ENCODE peak calls at places on chromosomes 11 and 22, in six cellular contexts. H is H1, G is K562, F is GM12878, T is HepG2, W is A549. K is an unnamed sample.

GRCh38 chr22:34429314-34429713 is 509.0 kb upstream of the LARGE1 start:
- DNase-seq in H (no peak), G (no peak), F (no peak), T (no peak), W (no peak), K (no peak)

GRCh38 chr11:76240666-76241065 is 34.4 kb upstream of the WNT11 start:
- DNase-seq in H (no peak), G (no peak), F (no peak), T (no peak), W (no peak), K (no peak)

GRCh38 chr11:15835705-15836411 is 520.5 kb downstream of the SOX6 start:
- DNase-seq in H (no peak), G (no peak), F (no peak), T (no peak), W (no peak), K (peak)

GRCh38 chr11:65471410-65471762 is 27.5 kb upstream of the MALAT1 start:
- DNase-seq in H (no peak), G (peak), F (no peak), T (peak), W (peak), K (peak)

GRCh38 chr11:8102296-8102915 is 21.4 kb downstream of the TUB start:
- DNase-seq in H (no peak), G (no peak), F (no peak), T (no peak), W (no peak), K (no peak)

GRCh38 chr11:44188643-44189042 is 93.2 kb downstream of the EXT2 start:
- DNase-seq in H (no peak), G (no peak), F (no peak), T (no peak), W (no peak), K (no peak)

GRCh38 chr11:125207866-125208425 is 43.4 kb downstream of the PKNOX2 start:
- DNase-seq in H (no peak), G (no peak), F (no peak), T (no peak), W (no peak), K (no peak)

GRCh38 chr22:30290679-30291333 is 1.5 kb upstream of the CASTOR1 start:
- DNase-seq in H (no peak), G (no peak), F (no peak), T (peak), W (no peak), K (peak)

GRCh38 chr11:117457031-117457785 is 129.6 kb downstream of the CEP164 start:
- DNase-seq in H (no peak), G (no peak), F (no peak), T (no peak), W (no peak), K (no peak)

GRCh38 chr11:43547411-43547718 is 133.2 kb upstream of the HSD17B12 start:
- DNase-seq in H (no peak), G (no peak), F (no peak), T (no peak), W (no peak), K (no peak)

GRCh38 chr11:122659676-122660571 is 4.4 kb downstream of the UBASH3B start:
- DNase-seq in H (no peak), G (no peak), F (no peak), T (no peak), W (no peak), K (no peak)

GRCh38 chr22:39661842-39662676 is 91.5 kb downstream of the CACNA1I start:
- DNase-seq in H (peak), G (peak), F (no peak), T (no peak), W (no peak), K (no peak)

GRCh38 chr22:37909756-37910155 is 3.7 kb downstream of the MICALL1 start:
- DNase-seq in H (no peak), G (no peak), F (no peak), T (no peak), W (no peak), K (no peak)

GRCh38 chr11:32529994-32530588 is 53.5 kb upstream of the EIF3M start:
- DNase-seq in H (no peak), G (no peak), F (peak), T (no peak), W (no peak), K (no peak)

GRCh38 chr11:121486054-121486453 is 33.3 kb upstream of the SORL1-AS1 start:
- DNase-seq in H (no peak), G (no peak), F (no peak), T (no peak), W (no peak), K (no peak)

GRCh38 chr11:130144721-130145327 is 14.8 kb upstream of the ST14 start:
- DNase-seq in H (no peak), G (no peak), F (no peak), T (peak), W (no peak), K (no peak)

GRCh38 chr11:67354314-67355022 is 1.1 kb upstream of the POLD4 start:
- DNase-seq in H (no peak), G (peak), F (no peak), T (peak), W (peak), K (no peak)

GRCh38 chr11:77174559-77174958 is 46.5 kb downstream of the MYO7A start:
- DNase-seq in H (no peak), G (no peak), F (no peak), T (no peak), W (no peak), K (no peak)

GRCh38 chr11:117299351-117300300 is 8.5 kb downstream of the BACE1-AS start:
- DNase-seq in H (no peak), G (no peak), F (no peak), T (peak), W (no peak), K (peak)

GRCh38 chr22:38718414-38718813 is 12.7 kb downstream of the GTPBP1 start:
- DNase-seq in H (no peak), G (no peak), F (no peak), T (peak), W (peak), K (peak)

GRCh38 chr11:29317669-29318068 is 699.2 kb downstream of the KCNA4 start:
- DNase-seq in H (no peak), G (no peak), F (no peak), T (no peak), W (no peak), K (no peak)

GRCh38 chr11:19216709-19217374 is 15.1 kb upstream of the CSRP3 start:
- DNase-seq in H (no peak), G (no peak), F (no peak), T (no peak), W (no peak), K (no peak)

GRCh38 chr11:32830413-32830738 is 649 bp downstream of the PRRG4 start:
- DNase-seq in H (no peak), G (no peak), F (no peak), T (peak), W (no peak), K (no peak)

GRCh38 chr22:45308624-45309421 is 911 bp upstream of the FAM118A start:
- DNase-seq in H (no peak), G (no peak), F (no peak), T (no peak), W (no peak), K (no peak)

GRCh38 chr11:1193326-1194230 is 29.3 kb upstream of the MUC5B start:
- DNase-seq in H (no peak), G (no peak), F (no peak), T (no peak), W (no peak), K (peak)

GRCh38 chr22:44245438-44245837 is 64.7 kb downstream of the PARVG start:
- DNase-seq in H (no peak), G (no peak), F (no peak), T (no peak), W (no peak), K (no peak)

GRCh38 chr11:1176224-1177019 is 18.7 kb downstream of the MUC5AC start:
- DNase-seq in H (no peak), G (no peak), F (no peak), T (no peak), W (no peak), K (no peak)

GRCh38 chr22:28771195-28771791 is 1.2 kb upstream of the CCDC117 start:
- DNase-seq in H (no peak), G (no peak), F (no peak), T (peak), W (no peak), K (no peak)

GRCh38 chr11:620201-620600 is 4.5 kb upstream of the IRF7 start:
- DNase-seq in H (no peak), G (no peak), F (no peak), T (no peak), W (no peak), K (no peak)

GRCh38 chr11:114180301-114181055 is 115.7 kb upstream of the NNMT start:
- DNase-seq in H (no peak), G (no peak), F (no peak), T (peak), W (no peak), K (peak)

GRCh38 chr11:43830928-43831440 is 49.6 kb upstream of the ALKBH3 start:
- DNase-seq in H (peak), G (no peak), F (no peak), T (peak), W (peak), K (no peak)

GRCh38 chr22:42317691-42318547 is 47.5 kb upstream of the TCF20 start:
- DNase-seq in H (no peak), G (no peak), F (no peak), T (no peak), W (no peak), K (peak)

GRCh38 chr22:45478108-45478771 is 24.4 kb upstream of the FBLN1 start:
- DNase-seq in H (no peak), G (no peak), F (no peak), T (peak), W (peak), K (no peak)

GRCh38 chr22:18954333-18954732 is 18.2 kb upstream of the PRODH start:
- DNase-seq in H (peak), G (peak), F (no peak), T (peak), W (peak), K (peak)

GRCh38 chr11:20522536-20522935 is 76.9 kb upstream of the SLC6A5 start:
- DNase-seq in H (no peak), G (no peak), F (no peak), T (no peak), W (no peak), K (no peak)

GRCh38 chr22:46945481-46945880 is 183.0 kb downstream of the TBC1D22A start:
- DNase-seq in H (no peak), G (no peak), F (no peak), T (no peak), W (no peak), K (no peak)

GRCh38 chr11:33339247-33339646 is 82.1 kb downstream of the HIPK3 start:
- DNase-seq in H (no peak), G (no peak), F (no peak), T (no peak), W (no peak), K (no peak)

GRCh38 chr11:74682731-74683278 is 48.4 kb downstream of the CHRDL2 start:
- DNase-seq in H (no peak), G (no peak), F (no peak), T (no peak), W (no peak), K (no peak)

GRCh38 chr11:74681686-74682651 is 49.3 kb downstream of the CHRDL2 start:
- DNase-seq in H (no peak), G (no peak), F (no peak), T (no peak), W (no peak), K (no peak)

GRCh38 chr11:74684661-74685060 is 46.6 kb downstream of the CHRDL2 start:
- DNase-seq in H (no peak), G (no peak), F (no peak), T (no peak), W (no peak), K (no peak)

GRCh38 chr11:74683941-74684481 is 47.2 kb downstream of the CHRDL2 start:
- DNase-seq in H (no peak), G (no peak), F (no peak), T (no peak), W (no peak), K (no peak)

GRCh38 chr11:74683279-74683871 is 47.9 kb downstream of the CHRDL2 start:
- DNase-seq in H (no peak), G (no peak), F (no peak), T (no peak), W (no peak), K (peak)
- TF ChIP-seq CHD2 in H (no peak), G (no peak), F (no peak), T (no peak), W (no peak), K (no peak)

GRCh38 chr11:111841370-111842053 is 29.9 kb downstream of the ALG9 start:
- DNase-seq in H (peak), G (peak), F (peak), T (peak), W (peak), K (peak)
- TF ChIP-seq CHD2 in H (peak), G (no peak), F (no peak), T (no peak), W (no peak), K (peak)

GRCh38 chr11:7089328-7090251 is 792 bp downstream of the RBMXL2 start:
- DNase-seq in H (no peak), G (no peak), F (no peak), T (no peak), W (no peak), K (peak)

GRCh38 chr11:7088921-7089320 is at the start of gene RBMXL2:
- DNase-seq in H (no peak), G (no peak), F (no peak), T (no peak), W (no peak), K (peak)
- TF ChIP-seq CHD2 in H (no peak), G (no peak), F (no peak), T (no peak), W (no peak), K (no peak)

GRCh38 chr11:35524780-35525179 is 636 bp downstream of the PAMR1 start:
- DNase-seq in H (no peak), G (no peak), F (no peak), T (no peak), W (no peak), K (no peak)

GRCh38 chr11:35526370-35526792 is 965 bp upstream of the PAMR1 start:
- DNase-seq in H (no peak), G (no peak), F (no peak), T (no peak), W (no peak), K (no peak)

GRCh38 chr11:35525501-35526175 is at the start of gene PAMR1:
- DNase-seq in H (peak), G (no peak), F (no peak), T (no peak), W (no peak), K (no peak)

GRCh38 chr11:35531246-35531645 is 5.8 kb upstream of the PAMR1 start:
- DNase-seq in H (no peak), G (no peak), F (no peak), T (no peak), W (no peak), K (no peak)

DNA sequence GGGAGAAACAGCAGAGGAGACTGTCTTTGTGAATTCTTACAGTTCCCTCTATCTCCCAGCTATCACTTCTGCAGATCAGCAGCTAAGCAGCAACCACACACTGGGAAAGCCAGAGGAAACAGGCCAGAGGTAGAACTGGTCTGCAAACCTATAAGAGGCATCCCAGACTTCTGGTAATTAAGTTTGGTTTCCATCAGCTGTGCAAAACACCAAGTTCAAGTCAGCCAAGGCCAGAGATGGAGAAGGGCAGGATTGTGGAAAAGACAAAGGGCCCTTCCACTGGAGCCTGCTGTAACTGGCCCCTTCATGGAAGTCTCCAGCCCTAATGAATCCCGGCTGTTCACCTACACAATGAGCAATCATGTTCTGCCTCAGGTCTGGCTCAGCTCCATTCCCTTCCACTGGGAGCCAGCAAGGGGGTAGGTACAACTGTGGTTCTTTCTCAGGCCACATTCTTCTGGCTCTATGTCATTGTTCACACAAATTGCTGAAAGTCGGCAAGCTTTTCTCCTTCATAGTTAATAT is 4.6 kb upstream of the PAMR1 start:
- DNase-seq in H (no peak), G (no peak), F (no peak), T (no peak), W (no peak), K (peak)
- TF ChIP-seq CHD2 in H (no peak), G (no peak), F (no peak), T (no peak), W (no peak), K (peak)

GRCh38 chr22:32802291-32802826 is 854 bp downstream of the TIMP3 start:
- DNase-seq in H (no peak), G (no peak), F (no peak), T (no peak), W (no peak), K (no peak)

GRCh38 chr22:32803020-32803758 is 1.7 kb downstream of the TIMP3 start:
- DNase-seq in H (no peak), G (no peak), F (no peak), T (no peak), W (no peak), K (no peak)

GRCh38 chr22:32800158-32800557 is 1.3 kb upstream of the TIMP3 start:
- DNase-seq in H (no peak), G (no peak), F (no peak), T (no peak), W (no peak), K (no peak)

GRCh38 chr22:32801001-32801435 is 487 bp upstream of the TIMP3 start:
- DNase-seq in H (no peak), G (no peak), F (no peak), T (no peak), W (no peak), K (no peak)

GRCh38 chr22:32801436-32802290 is at the start of gene TIMP3:
- DNase-seq in H (peak), G (peak), F (no peak), T (no peak), W (no peak), K (peak)
- TF ChIP-seq CHD2 in H (no peak), G (no peak), F (no peak), T (no peak), W (no peak), K (no peak)

GRCh38 chr11:17272823-17273222 is 3.7 kb upstream of the NUCB2 start:
- DNase-seq in H (no peak), G (no peak), F (no peak), T (no peak), W (no peak), K (no peak)

GRCh38 chr11:17277024-17277584 is 565 bp downstream of the NUCB2 start:
- DNase-seq in H (no peak), G (no peak), F (no peak), T (no peak), W (peak), K (no peak)

GRCh38 chr11:17276236-17277023 is at the start of gene NUCB2:
- DNase-seq in H (peak), G (peak), F (peak), T (peak), W (peak), K (peak)

GRCh38 chr11:17273668-17274321 is 2.7 kb upstream of the NUCB2 start:
- DNase-seq in H (no peak), G (no peak), F (no peak), T (no peak), W (no peak), K (no peak)

DNA sequence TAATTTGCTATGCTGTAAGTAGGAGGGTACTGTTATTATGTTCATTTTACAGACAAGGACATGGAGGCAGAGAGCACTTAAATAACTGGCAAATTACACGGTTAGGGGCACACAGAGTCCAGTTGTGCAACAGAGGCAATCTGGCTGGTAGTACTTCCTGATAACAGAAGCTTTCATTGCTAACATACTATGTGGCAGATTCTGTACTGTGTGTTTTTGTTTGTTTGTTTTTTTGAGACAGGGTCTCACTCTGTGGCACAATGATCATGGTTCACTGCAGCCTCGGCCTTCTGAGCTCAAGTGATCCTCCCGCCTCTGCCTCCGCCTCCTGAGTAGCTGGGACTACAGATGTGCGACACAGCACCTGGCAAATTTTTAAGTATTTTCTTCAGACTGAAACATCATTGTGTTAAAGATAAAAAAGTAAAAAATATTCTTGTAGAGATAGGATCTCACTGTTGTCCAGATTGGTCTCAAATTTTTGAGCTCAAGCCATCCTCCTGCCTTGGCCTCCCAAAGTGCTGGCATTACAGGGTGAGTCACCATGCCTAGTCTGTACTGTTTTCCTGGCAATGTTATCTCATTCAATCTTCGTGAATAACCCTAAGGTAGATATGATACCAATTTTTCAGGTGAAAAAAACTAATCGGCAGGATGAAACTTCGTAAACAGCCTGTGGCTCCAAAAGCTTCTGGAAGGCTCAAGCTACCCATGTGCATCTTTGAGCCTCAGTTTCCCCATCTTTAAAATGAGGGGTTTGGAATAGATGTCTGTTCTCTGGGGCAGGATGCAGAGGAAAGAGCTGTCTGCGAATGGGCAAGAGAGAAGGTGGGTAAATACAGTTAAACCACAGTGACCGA is 933 bp upstream of the NUCB2 start:
- DNase-seq in H (no peak), G (no peak), F (no peak), T (peak), W (no peak), K (no peak)
- TF ChIP-seq CHD2 in H (no peak), G (no peak), F (no peak), T (no peak), W (no peak), K (no peak)